ENCODE peak calls at places on chromosomes 4 and X, in seven cellular contexts. V is AG04450; A is CD8-positive, alpha-beta T cell; M is cardiac muscle cell; I is heart left ventricle; E is tibial nerve; D is psoas muscle. B is an unnamed sample.

GRCh38 chrX:56505866-56506265 is 57.6 kb upstream of the UBQLN2 start:
- DNase-seq in V (no peak), A (no peak), M (no peak), I (no peak), E (no peak), D (no peak), B (no peak)

GRCh38 chrX:119887721-119888425 is 7.8 kb upstream of the AKAP14 start:
- DNase-seq in V (no peak), A (peak; percentile 10), M (peak; percentile 64), I (peak; percentile 83), E (peak; percentile 20), D (peak; percentile 68), B (peak; percentile 71)

GRCh38 chr4:75398501-75398900 is 115.7 kb downstream of the RCHY1 start:
- DNase-seq in V (no peak), A (no peak), M (no peak), I (no peak), E (no peak), D (no peak), B (no peak)

GRCh38 chr4:17168571-17168970 is 270.1 kb upstream of the LDB2 start:
- DNase-seq in V (peak; percentile 59), A (no peak), M (peak; percentile 89), I (no peak), E (no peak), D (no peak), B (no peak)

GRCh38 chr4:53617101-53617680 is 25.9 kb upstream of the LNX1 start:
- DNase-seq in V (no peak), A (no peak), M (no peak), I (no peak), E (no peak), D (no peak), B (no peak)

GRCh38 chr4:2101346-2102044 is 42.4 kb downstream of the NAT8L start:
- DNase-seq in V (no peak), A (no peak), M (no peak), I (no peak), E (no peak), D (no peak), B (no peak)

GRCh38 chr4:131001371-131001770 is 1905.4 kb downstream of the C4orf33 start:
- DNase-seq in V (no peak), A (no peak), M (no peak), I (no peak), E (no peak), D (no peak), B (no peak)

GRCh38 chr4:108224628-108225053 is 55.9 kb upstream of the LEF1 start:
- DNase-seq in V (peak; percentile 3), A (no peak), M (peak; percentile 62), I (peak; percentile 62), E (no peak), D (no peak), B (no peak)

GRCh38 chr4:121733942-121734341 is 31.0 kb downstream of the SMIM43 start:
- DNase-seq in V (no peak), A (no peak), M (no peak), I (no peak), E (no peak), D (no peak), B (no peak)

GRCh38 chrX:144801786-144802185 is 445.5 kb upstream of the SPANXN1 start:
- DNase-seq in V (no peak), A (no peak), M (no peak), I (no peak), E (no peak), D (no peak), B (no peak)

GRCh38 chr4:1842339-1842895 is 13.5 kb downstream of the LETM1 start:
- DNase-seq in V (no peak), A (no peak), M (no peak), I (no peak), E (no peak), D (no peak), B (no peak)

GRCh38 chrX:70201732-70202131 is 24.4 kb downstream of the DGAT2L6 start:
- DNase-seq in V (no peak), A (no peak), M (no peak), I (no peak), E (no peak), D (no peak), B (no peak)

GRCh38 chr4:14646831-14647230 is 355.4 kb upstream of the CPEB2 start:
- DNase-seq in V (no peak), A (no peak), M (peak; percentile 5), I (no peak), E (no peak), D (no peak), B (no peak)

GRCh38 chr4:138405439-138405838 is 163.3 kb upstream of the SLC7A11 start:
- DNase-seq in V (no peak), A (no peak), M (no peak), I (no peak), E (no peak), D (no peak), B (no peak)

GRCh38 chr4:185839204-185839712 is 27.3 kb upstream of the SORBS2 start:
- DNase-seq in V (peak; percentile 77), A (no peak), M (peak; percentile 97), I (peak; percentile 68), E (no peak), D (peak; percentile 63), B (no peak)

GRCh38 chr4:66911898-66912297 is 633.4 kb downstream of the CENPC start:
- DNase-seq in V (no peak), A (no peak), M (peak; percentile 27), I (no peak), E (no peak), D (no peak), B (no peak)

GRCh38 chr4:16896871-16897270 is 1.6 kb downstream of the LDB2 start:
- DNase-seq in V (peak; percentile 50), A (no peak), M (peak; percentile 76), I (no peak), E (no peak), D (no peak), B (no peak)

GRCh38 chr4:139556071-139556734 is at the start of gene SETD7:
- DNase-seq in V (no peak), A (peak; percentile 10), M (peak; percentile 86), I (peak; percentile 86), E (peak; percentile 66), D (peak; percentile 88), B (peak; percentile 92)

GRCh38 chr4:17232575-17233253 is 279.2 kb downstream of the QDPR start:
- DNase-seq in V (peak; percentile 53), A (no peak), M (peak; percentile 92), I (no peak), E (no peak), D (no peak), B (no peak)

GRCh38 chrX:136752796-136753195 is 27.9 kb downstream of the ARHGEF6 start:
- DNase-seq in V (no peak), A (no peak), M (no peak), I (no peak), E (no peak), D (peak; percentile 62), B (no peak)

GRCh38 chr4:78566834-78567501 is 15.4 kb downstream of the ANXA3 start:
- DNase-seq in V (no peak), A (no peak), M (no peak), I (no peak), E (no peak), D (no peak), B (no peak)

GRCh38 chrX:109847257-109848187 is 114.5 kb upstream of the ACSL4 start:
- DNase-seq in V (peak; percentile 62), A (no peak), M (peak; percentile 94), I (no peak), E (no peak), D (no peak), B (no peak)

GRCh38 chrX:39518451-39519212 is 579.1 kb downstream of the BCOR start:
- DNase-seq in V (no peak), A (no peak), M (no peak), I (peak; percentile 60), E (no peak), D (peak; percentile 78), B (no peak)
- H3K27ac ChIP-seq in V (no peak overlapping the region), A (no peak overlapping the region), M (peak overlapping the region; percentile 76), I (peak overlapping the region; percentile 40), E (peak overlapping the region; percentile 20), D (peak overlapping the region; percentile 54), B (no peak overlapping the region)

GRCh38 chr4:3401436-3402171 is 40.2 kb upstream of the HGFAC start:
- DNase-seq in V (no peak), A (no peak), M (no peak), I (peak; percentile 34), E (no peak), D (no peak), B (no peak)

GRCh38 chr4:3396611-3397010 is 45.2 kb upstream of the HGFAC start:
- DNase-seq in V (no peak), A (no peak), M (peak; percentile 6), I (no peak), E (no peak), D (no peak), B (no peak)

GRCh38 chr4:3397128-3397527 is 44.6 kb upstream of the HGFAC start:
- DNase-seq in V (no peak), A (no peak), M (no peak), I (no peak), E (no peak), D (no peak), B (no peak)

GRCh38 chr4:3402409-3403103 is 39.2 kb upstream of the HGFAC start:
- DNase-seq in V (no peak), A (no peak), M (no peak), I (peak; percentile 61), E (no peak), D (no peak), B (no peak)

GRCh38 chr4:3399277-3400194 is 42.2 kb upstream of the HGFAC start:
- DNase-seq in V (no peak), A (no peak), M (no peak), I (no peak), E (no peak), D (no peak), B (no peak)
- TF ChIP-seq CTCF in V (no peak), A (no peak), M (no peak), I (peak; percentile 22), E (no peak), D (peak; percentile 26), B (no peak)

DNA sequence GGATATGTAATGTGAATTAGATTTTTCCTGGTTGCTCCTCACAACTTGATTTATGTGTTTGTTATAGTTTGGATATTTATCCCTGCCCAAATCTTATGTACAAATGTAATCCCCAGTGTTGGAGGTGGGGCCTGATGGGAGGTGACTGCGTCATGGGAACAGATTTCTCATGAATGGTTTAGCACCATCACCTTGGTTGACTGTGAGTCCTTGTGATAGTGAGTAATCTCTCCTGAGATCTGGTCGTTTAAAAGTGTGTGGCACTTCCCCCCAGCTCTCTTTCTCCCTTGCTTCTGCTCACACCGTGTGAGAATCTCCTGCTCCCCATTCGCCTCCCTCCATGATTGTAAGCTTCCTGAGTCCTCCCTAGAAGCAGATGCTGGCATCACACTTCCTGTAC is 2.2 kb downstream of the MID2 start:
- DNase-seq in V (no peak), A (no peak), M (no peak), I (no peak), E (no peak), D (no peak), B (no peak)
- H3K27me3 ChIP-seq in V (no peaks in the 10 kb centered on the region), A (no peaks in the 10 kb centered on the region), M (no peaks in the 10 kb centered on the region), I (no peaks in the 10 kb centered on the region), E (peaks cover 11% of the 10 kb centered on the region), D (peaks cover 20% of the 10 kb centered on the region), B (peaks cover 28% of the 10 kb centered on the region)

GRCh38 chrX:106564986-106565385 is 46.8 kb upstream of the RADX start:
- DNase-seq in V (no peak), A (no peak), M (no peak), I (no peak), E (no peak), D (no peak), B (no peak)

DNA sequence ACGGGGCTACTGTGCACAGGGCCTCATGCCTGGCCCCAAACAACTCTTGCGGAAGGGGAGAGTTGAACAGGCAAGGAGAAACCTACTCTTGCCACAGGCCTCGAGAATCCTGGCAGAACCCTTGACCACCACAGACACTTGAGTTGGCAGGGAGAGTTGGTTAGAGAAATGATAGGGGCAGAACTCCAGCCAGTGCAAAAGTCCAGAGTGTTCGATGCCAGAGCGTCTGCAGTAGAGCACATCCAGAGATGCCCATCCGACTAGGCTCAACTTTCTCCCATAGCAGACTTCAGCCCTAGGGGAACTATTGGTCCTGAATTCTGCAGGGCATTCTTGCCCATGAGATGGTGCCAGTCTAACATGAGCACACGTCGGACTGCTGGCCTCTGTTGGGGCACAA is 45.4 kb upstream of the RADX start:
- DNase-seq in V (no peak), A (no peak), M (no peak), I (no peak), E (no peak), D (no peak), B (no peak)
- H3K27ac ChIP-seq in V (no peak overlapping the region), A (no peak overlapping the region), M (no peak overlapping the region), I (no peak overlapping the region), E (no peak overlapping the region), D (no peak overlapping the region), B (no peak overlapping the region)

B was measured in left lung.